ENCODE peak calls at places on chromosomes 3 and 15, in ten cellular contexts. O is left ventricle myocardium superior; M is H1; R is Right ventricle myocardium superior; T is NCI-H460; Z is stimulated activated CD4-positive, alpha-beta T cell treated with anti-CD3 and anti-CD28 coated beads, Interleukin-2, amount 100 ng/mL, for 48 hours; X is ELR; Q is ureter; I is cardiac muscle cell; B is AG08395. K is an unnamed sample.
A peak's percentile ranks its signal among the peaks of the same experiment; 100 is the strongest.

GRCh38 chr3:142028174-142028833 is 121.0 kb downstream of the TFDP2 start:
- DNase-seq in Z (peak; percentile 11), I (peak; percentile 86), X (peak; percentile 84), Q (no peak), T (peak; percentile 43), R (no peak), B (peak; percentile 48), O (no peak), M (no peak), K (peak; percentile 72)

GRCh38 chr3:149502438-149502837 is 27.9 kb downstream of the TM4SF4 start:
- DNase-seq in Q (no peak), M (no peak), B (no peak), O (no peak), I (no peak), Z (no peak), T (no peak), R (no peak), X (no peak), K (no peak)

GRCh38 chr3:23702198-23702597 is 103.6 kb upstream of the UBE2E1 start:
- DNase-seq in B (no peak), M (no peak), O (no peak), R (no peak), Z (no peak), T (no peak), X (peak; percentile 45), Q (no peak), I (no peak), K (no peak)

GRCh38 chr3:52570076-52570475 is 33.7 kb downstream of the UQCC5 start:
- DNase-seq in B (peak; percentile 17), Q (no peak), T (no peak), I (no peak), M (no peak), O (no peak), Z (no peak), X (peak; percentile 28), R (no peak), K (peak; percentile 78)

GRCh38 chr3:60025071-60026055 is 975.5 kb upstream of the CFAP20DC start:
- DNase-seq in O (no peak), R (no peak), Z (no peak), X (no peak), I (no peak), M (no peak), B (peak; percentile 31), T (no peak), Q (no peak), K (no peak)

GRCh38 chr3:98890181-98890882 is 11.2 kb downstream of the DCBLD2 start:
- DNase-seq in X (no peak), R (no peak), I (no peak), Q (no peak), B (no peak), M (no peak), Z (no peak), O (no peak), T (no peak), K (no peak)

GRCh38 chr3:157119369-157119951 is 40.5 kb downstream of the CCNL1 start:
- DNase-seq in X (no peak), M (no peak), O (no peak), R (no peak), I (no peak), T (no peak), Z (no peak), Q (no peak), B (no peak), K (no peak)

GRCh38 chr15:29516929-29517328 is 247.3 kb upstream of the NSMCE3 start:
- DNase-seq in I (peak; percentile 41), R (no peak), Z (no peak), B (no peak), O (no peak), T (no peak), X (no peak), Q (no peak), M (no peak), K (no peak)

GRCh38 chr3:30170681-30171438 is 435.5 kb upstream of the TGFBR2 start:
- DNase-seq in O (no peak), T (no peak), B (no peak), R (no peak), M (no peak), X (no peak), Q (no peak), Z (no peak), I (no peak), K (no peak)

GRCh38 chr3:175398676-175399075 is 539.5 kb downstream of the NAALADL2 start:
- DNase-seq in R (no peak), T (no peak), B (no peak), O (no peak), Z (no peak), I (peak; percentile 11), M (no peak), X (peak; percentile 15), Q (no peak), K (no peak)

GRCh38 chr15:58864602-58865419 is 68.7 kb downstream of the SLTM start:
- DNase-seq in X (no peak), Q (peak; percentile 53), T (no peak), B (peak; percentile 38), M (peak; percentile 83), Z (no peak), O (peak; percentile 60), R (peak; percentile 63), I (peak; percentile 76), K (no peak)

GRCh38 chr15:27175479-27176153 is 204.6 kb downstream of the GABRG3 start:
- DNase-seq in Q (no peak), B (no peak), Z (no peak), R (no peak), M (no peak), T (no peak), X (no peak), O (no peak), I (no peak), K (no peak)

GRCh38 chr15:29550834-29551465 is 271.3 kb downstream of the TJP1 start:
- DNase-seq in Q (no peak), B (no peak), I (no peak), O (no peak), M (no peak), T (no peak), R (no peak), Z (no peak), X (no peak), K (no peak)

GRCh38 chr15:46703871-46704637 is 1013.3 kb upstream of the SEMA6D start:
- DNase-seq in Q (no peak), X (no peak), Z (no peak), I (no peak), M (no peak), O (no peak), B (no peak), R (no peak), T (no peak), K (no peak)

GRCh38 chr3:170740726-170741591 is 129.0 kb downstream of the RPL22L1 start:
- DNase-seq in M (no peak), X (peak; percentile 92), O (peak; percentile 52), I (peak; percentile 89), Z (no peak), B (peak; percentile 79), R (peak; percentile 68), Q (peak; percentile 54), T (peak; percentile 34), K (peak; percentile 81)

GRCh38 chr15:82040862-82041261 is 5.0 kb downstream of the MEX3B start:
- DNase-seq in T (no peak), R (peak; percentile 43), I (no peak), Q (no peak), M (peak; percentile 67), B (no peak), Z (no peak), O (peak; percentile 42), X (no peak), K (no peak)

GRCh38 chr3:114953215-114953799 is 193.8 kb downstream of the ZBTB20 start:
- DNase-seq in Q (no peak), B (no peak), R (no peak), X (no peak), I (no peak), M (no peak), Z (no peak), O (no peak), T (no peak), K (no peak)

GRCh38 chr3:173467501-173467900 is 70.0 kb downstream of the NLGN1 start:
- DNase-seq in O (no peak), B (no peak), Q (no peak), T (peak; percentile 24), X (peak; percentile 43), I (peak; percentile 4), R (no peak), M (no peak), Z (no peak), K (no peak)

GRCh38 chr15:66298803-66299251 is 5.5 kb downstream of the DIS3L start:
- DNase-seq in Z (no peak), O (no peak), M (no peak), X (no peak), Q (no peak), T (no peak), R (no peak), I (no peak), B (peak; percentile 7), K (no peak)

GRCh38 chr15:101063212-101063611 is 144.1 kb downstream of the LRRK1 start:
- DNase-seq in Z (no peak), B (no peak), Q (peak; percentile 37), M (no peak), R (no peak), I (no peak), T (no peak), O (no peak), X (no peak), K (no peak)

GRCh38 chr3:127074900-127075360 is 92.0 kb downstream of the PLXNA1 start:
- DNase-seq in Z (no peak), T (no peak), O (peak; percentile 16), I (peak; percentile 65), M (no peak), R (peak; percentile 57), Q (no peak), X (peak; percentile 40), B (peak; percentile 86), K (peak; percentile 89)

GRCh38 chr3:185153170-185153733 is 392 bp upstream of the C3orf70 start:
- DNase-seq in Q (no peak), I (no peak), Z (no peak), T (no peak), X (no peak), O (no peak), B (peak; percentile 22), M (peak; percentile 79), R (no peak), K (no peak)

GRCh38 chr3:88410259-88410658 is 260.5 kb downstream of the C3orf38 start:
- DNase-seq in X (no peak), M (no peak), T (no peak), Z (no peak), R (no peak), O (no peak), B (no peak), Q (no peak), I (no peak), K (no peak)

GRCh38 chr15:89444855-89445254 is 51.5 kb downstream of the RHCG start:
- DNase-seq in O (no peak), T (no peak), M (no peak), R (no peak), Z (no peak), B (no peak), Q (no peak), I (no peak), X (no peak), K (no peak)

GRCh38 chr15:31867536-31868442 is 162.5 kb upstream of the CHRNA7 start:
- DNase-seq in B (peak; percentile 52), X (peak; percentile 48), R (peak; percentile 65), Q (no peak), O (peak; percentile 80), I (peak; percentile 65), Z (peak; percentile 45), M (peak; percentile 79), T (peak; percentile 52), K (peak; percentile 29)